ENCODE peak calls at places on chromosomes 11 and 22, in seven cellular contexts. One of them, this sample, is unnamed.

GRCh38 chr11:12271826-12272366 is 105.5 kb upstream of the PARVA start:
- DNase-seq in stimulated activated naive CD8-positive, alpha-beta T cell treated with anti-CD3 and anti-CD28 coated beads, Interleukin-15, Interleukin-2, amounts not matched to agents 100 U/mL and 50 U/mL, for 24 hours: no peak
- DNase-seq in H9: no peak
- DNase-seq in stimulated activated CD4-positive, alpha-beta T cell treated with anti-CD3 and anti-CD28 coated beads, Interleukin-1b, Interleukin-23, amount 100 ng/mL, for 1 hour: no peak
- DNase-seq in stimulated activated CD8-positive, alpha-beta memory T cell treated with anti-CD3 and anti-CD28 coated beads, Interleukin-4, amount 100 ng/mL, for 4 hours: no peak
- DNase-seq in cardiac fibroblast: no peak
- DNase-seq in frontal cortex: no peak
- DNase-seq in this sample: peak; percentile 75

GRCh38 chr11:67301951-67302516 is 1.3 kb upstream of the SSH3 start:
- DNase-seq in H9: peak; percentile 80
- DNase-seq in stimulated activated CD4-positive, alpha-beta T cell treated with anti-CD3 and anti-CD28 coated beads, Interleukin-1b, Interleukin-23, amount 100 ng/mL, for 1 hour: no peak
- DNase-seq in stimulated activated naive CD8-positive, alpha-beta T cell treated with anti-CD3 and anti-CD28 coated beads, Interleukin-15, Interleukin-2, amounts not matched to agents 100 U/mL and 50 U/mL, for 24 hours: no peak
- DNase-seq in frontal cortex: peak; percentile 66
- DNase-seq in cardiac fibroblast: peak; percentile 43
- DNase-seq in stimulated activated CD8-positive, alpha-beta memory T cell treated with anti-CD3 and anti-CD28 coated beads, Interleukin-4, amount 100 ng/mL, for 4 hours: no peak
- DNase-seq in this sample: no peak

GRCh38 chr11:10587995-10588394 is 19.5 kb upstream of the LYVE1 start:
- DNase-seq in frontal cortex: no peak
- DNase-seq in stimulated activated CD8-positive, alpha-beta memory T cell treated with anti-CD3 and anti-CD28 coated beads, Interleukin-4, amount 100 ng/mL, for 4 hours: no peak
- DNase-seq in stimulated activated CD4-positive, alpha-beta T cell treated with anti-CD3 and anti-CD28 coated beads, Interleukin-1b, Interleukin-23, amount 100 ng/mL, for 1 hour: no peak
- DNase-seq in cardiac fibroblast: no peak
- DNase-seq in H9: no peak
- DNase-seq in stimulated activated naive CD8-positive, alpha-beta T cell treated with anti-CD3 and anti-CD28 coated beads, Interleukin-15, Interleukin-2, amounts not matched to agents 100 U/mL and 50 U/mL, for 24 hours: no peak
- DNase-seq in this sample: no peak

GRCh38 chr11:10397226-10397987 is 57.7 kb upstream of the AMPD3 start:
- DNase-seq in H9: no peak
- DNase-seq in stimulated activated naive CD8-positive, alpha-beta T cell treated with anti-CD3 and anti-CD28 coated beads, Interleukin-15, Interleukin-2, amounts not matched to agents 100 U/mL and 50 U/mL, for 24 hours: no peak
- DNase-seq in stimulated activated CD8-positive, alpha-beta memory T cell treated with anti-CD3 and anti-CD28 coated beads, Interleukin-4, amount 100 ng/mL, for 4 hours: no peak
- DNase-seq in frontal cortex: no peak
- DNase-seq in stimulated activated CD4-positive, alpha-beta T cell treated with anti-CD3 and anti-CD28 coated beads, Interleukin-1b, Interleukin-23, amount 100 ng/mL, for 1 hour: no peak
- DNase-seq in cardiac fibroblast: no peak
- DNase-seq in this sample: no peak

GRCh38 chr11:129191649-129192048 is 476 bp downstream of the ARHGAP32 start:
- DNase-seq in stimulated activated CD4-positive, alpha-beta T cell treated with anti-CD3 and anti-CD28 coated beads, Interleukin-1b, Interleukin-23, amount 100 ng/mL, for 1 hour: no peak
- DNase-seq in stimulated activated naive CD8-positive, alpha-beta T cell treated with anti-CD3 and anti-CD28 coated beads, Interleukin-15, Interleukin-2, amounts not matched to agents 100 U/mL and 50 U/mL, for 24 hours: no peak
- DNase-seq in frontal cortex: no peak
- DNase-seq in cardiac fibroblast: no peak
- DNase-seq in stimulated activated CD8-positive, alpha-beta memory T cell treated with anti-CD3 and anti-CD28 coated beads, Interleukin-4, amount 100 ng/mL, for 4 hours: no peak
- DNase-seq in H9: no peak
- DNase-seq in this sample: no peak

GRCh38 chr11:73257342-73258103 is 14.6 kb upstream of the P2RY6 start:
- DNase-seq in stimulated activated CD4-positive, alpha-beta T cell treated with anti-CD3 and anti-CD28 coated beads, Interleukin-1b, Interleukin-23, amount 100 ng/mL, for 1 hour: no peak
- DNase-seq in cardiac fibroblast: peak; percentile 94
- DNase-seq in stimulated activated naive CD8-positive, alpha-beta T cell treated with anti-CD3 and anti-CD28 coated beads, Interleukin-15, Interleukin-2, amounts not matched to agents 100 U/mL and 50 U/mL, for 24 hours: no peak
- DNase-seq in frontal cortex: no peak
- DNase-seq in H9: peak; percentile 33
- DNase-seq in stimulated activated CD8-positive, alpha-beta memory T cell treated with anti-CD3 and anti-CD28 coated beads, Interleukin-4, amount 100 ng/mL, for 4 hours: no peak
- DNase-seq in this sample: no peak

GRCh38 chr11:36411202-36411640 is 98.9 kb downstream of the TRAF6 start:
- DNase-seq in frontal cortex: no peak
- DNase-seq in stimulated activated CD4-positive, alpha-beta T cell treated with anti-CD3 and anti-CD28 coated beads, Interleukin-1b, Interleukin-23, amount 100 ng/mL, for 1 hour: no peak
- DNase-seq in cardiac fibroblast: no peak
- DNase-seq in H9: no peak
- DNase-seq in stimulated activated CD8-positive, alpha-beta memory T cell treated with anti-CD3 and anti-CD28 coated beads, Interleukin-4, amount 100 ng/mL, for 4 hours: no peak
- DNase-seq in stimulated activated naive CD8-positive, alpha-beta T cell treated with anti-CD3 and anti-CD28 coated beads, Interleukin-15, Interleukin-2, amounts not matched to agents 100 U/mL and 50 U/mL, for 24 hours: peak; percentile 32
- DNase-seq in this sample: no peak

GRCh38 chr11:60485987-60486386 is 6.6 kb upstream of the MS4A12 start:
- DNase-seq in stimulated activated CD4-positive, alpha-beta T cell treated with anti-CD3 and anti-CD28 coated beads, Interleukin-1b, Interleukin-23, amount 100 ng/mL, for 1 hour: no peak
- DNase-seq in stimulated activated naive CD8-positive, alpha-beta T cell treated with anti-CD3 and anti-CD28 coated beads, Interleukin-15, Interleukin-2, amounts not matched to agents 100 U/mL and 50 U/mL, for 24 hours: no peak
- DNase-seq in H9: peak; percentile 74
- DNase-seq in frontal cortex: no peak
- DNase-seq in cardiac fibroblast: no peak
- DNase-seq in stimulated activated CD8-positive, alpha-beta memory T cell treated with anti-CD3 and anti-CD28 coated beads, Interleukin-4, amount 100 ng/mL, for 4 hours: no peak
- DNase-seq in this sample: no peak

GRCh38 chr11:65653229-65654225 is 9.2 kb downstream of the RELA start:
- DNase-seq in stimulated activated CD4-positive, alpha-beta T cell treated with anti-CD3 and anti-CD28 coated beads, Interleukin-1b, Interleukin-23, amount 100 ng/mL, for 1 hour: no peak
- DNase-seq in frontal cortex: no peak
- DNase-seq in cardiac fibroblast: peak; percentile 29
- DNase-seq in stimulated activated CD8-positive, alpha-beta memory T cell treated with anti-CD3 and anti-CD28 coated beads, Interleukin-4, amount 100 ng/mL, for 4 hours: no peak
- DNase-seq in H9: no peak
- DNase-seq in stimulated activated naive CD8-positive, alpha-beta T cell treated with anti-CD3 and anti-CD28 coated beads, Interleukin-15, Interleukin-2, amounts not matched to agents 100 U/mL and 50 U/mL, for 24 hours: no peak
- DNase-seq in this sample: no peak

GRCh38 chr22:24107668-24108067 is 73.6 kb upstream of the SUSD2 start:
- DNase-seq in stimulated activated CD8-positive, alpha-beta memory T cell treated with anti-CD3 and anti-CD28 coated beads, Interleukin-4, amount 100 ng/mL, for 4 hours: no peak
- DNase-seq in cardiac fibroblast: peak; percentile 92
- DNase-seq in stimulated activated naive CD8-positive, alpha-beta T cell treated with anti-CD3 and anti-CD28 coated beads, Interleukin-15, Interleukin-2, amounts not matched to agents 100 U/mL and 50 U/mL, for 24 hours: no peak
- DNase-seq in frontal cortex: peak; percentile 66
- DNase-seq in H9: no peak
- DNase-seq in stimulated activated CD4-positive, alpha-beta T cell treated with anti-CD3 and anti-CD28 coated beads, Interleukin-1b, Interleukin-23, amount 100 ng/mL, for 1 hour: no peak
- DNase-seq in this sample: peak; percentile 80

GRCh38 chr11:3091846-3092602 is 34.8 kb upstream of the CARS1 start:
- DNase-seq in stimulated activated CD4-positive, alpha-beta T cell treated with anti-CD3 and anti-CD28 coated beads, Interleukin-1b, Interleukin-23, amount 100 ng/mL, for 1 hour: peak; percentile 17
- DNase-seq in stimulated activated CD8-positive, alpha-beta memory T cell treated with anti-CD3 and anti-CD28 coated beads, Interleukin-4, amount 100 ng/mL, for 4 hours: peak; percentile 43
- DNase-seq in H9: peak; percentile 97
- DNase-seq in frontal cortex: peak; percentile 91
- DNase-seq in cardiac fibroblast: peak; percentile 61
- DNase-seq in stimulated activated naive CD8-positive, alpha-beta T cell treated with anti-CD3 and anti-CD28 coated beads, Interleukin-15, Interleukin-2, amounts not matched to agents 100 U/mL and 50 U/mL, for 24 hours: peak; percentile 76
- DNase-seq in this sample: no peak

GRCh38 chr11:67795746-67796145 is 121.3 kb upstream of the ALDH3B2 start:
- DNase-seq in H9: no peak
- DNase-seq in stimulated activated CD8-positive, alpha-beta memory T cell treated with anti-CD3 and anti-CD28 coated beads, Interleukin-4, amount 100 ng/mL, for 4 hours: no peak
- DNase-seq in frontal cortex: no peak
- DNase-seq in stimulated activated naive CD8-positive, alpha-beta T cell treated with anti-CD3 and anti-CD28 coated beads, Interleukin-15, Interleukin-2, amounts not matched to agents 100 U/mL and 50 U/mL, for 24 hours: no peak
- DNase-seq in stimulated activated CD4-positive, alpha-beta T cell treated with anti-CD3 and anti-CD28 coated beads, Interleukin-1b, Interleukin-23, amount 100 ng/mL, for 1 hour: no peak
- DNase-seq in cardiac fibroblast: no peak
- DNase-seq in this sample: no peak

GRCh38 chr11:121890377-121890776 is 225.6 kb downstream of the BLID start:
- DNase-seq in stimulated activated CD8-positive, alpha-beta memory T cell treated with anti-CD3 and anti-CD28 coated beads, Interleukin-4, amount 100 ng/mL, for 4 hours: no peak
- DNase-seq in frontal cortex: no peak
- DNase-seq in stimulated activated CD4-positive, alpha-beta T cell treated with anti-CD3 and anti-CD28 coated beads, Interleukin-1b, Interleukin-23, amount 100 ng/mL, for 1 hour: no peak
- DNase-seq in cardiac fibroblast: peak; percentile 86
- DNase-seq in H9: no peak
- DNase-seq in stimulated activated naive CD8-positive, alpha-beta T cell treated with anti-CD3 and anti-CD28 coated beads, Interleukin-15, Interleukin-2, amounts not matched to agents 100 U/mL and 50 U/mL, for 24 hours: no peak
- DNase-seq in this sample: no peak

GRCh38 chr22:41041532-41041931 is 50.9 kb upstream of the EP300 start:
- DNase-seq in H9: no peak
- DNase-seq in cardiac fibroblast: no peak
- DNase-seq in frontal cortex: no peak
- DNase-seq in stimulated activated naive CD8-positive, alpha-beta T cell treated with anti-CD3 and anti-CD28 coated beads, Interleukin-15, Interleukin-2, amounts not matched to agents 100 U/mL and 50 U/mL, for 24 hours: no peak
- DNase-seq in stimulated activated CD8-positive, alpha-beta memory T cell treated with anti-CD3 and anti-CD28 coated beads, Interleukin-4, amount 100 ng/mL, for 4 hours: no peak
- DNase-seq in stimulated activated CD4-positive, alpha-beta T cell treated with anti-CD3 and anti-CD28 coated beads, Interleukin-1b, Interleukin-23, amount 100 ng/mL, for 1 hour: no peak
- DNase-seq in this sample: no peak

GRCh38 chr11:40162901-40163300 is 1296.6 kb downstream of the LRRC4C start:
- DNase-seq in stimulated activated CD4-positive, alpha-beta T cell treated with anti-CD3 and anti-CD28 coated beads, Interleukin-1b, Interleukin-23, amount 100 ng/mL, for 1 hour: no peak
- DNase-seq in frontal cortex: no peak
- DNase-seq in stimulated activated CD8-positive, alpha-beta memory T cell treated with anti-CD3 and anti-CD28 coated beads, Interleukin-4, amount 100 ng/mL, for 4 hours: no peak
- DNase-seq in H9: no peak
- DNase-seq in stimulated activated naive CD8-positive, alpha-beta T cell treated with anti-CD3 and anti-CD28 coated beads, Interleukin-15, Interleukin-2, amounts not matched to agents 100 U/mL and 50 U/mL, for 24 hours: no peak
- DNase-seq in cardiac fibroblast: no peak
- DNase-seq in this sample: no peak

GRCh38 chr22:28822930-28823481 is 22.6 kb upstream of the XBP1 start:
- DNase-seq in frontal cortex: no peak
- DNase-seq in H9: no peak
- DNase-seq in stimulated activated naive CD8-positive, alpha-beta T cell treated with anti-CD3 and anti-CD28 coated beads, Interleukin-15, Interleukin-2, amounts not matched to agents 100 U/mL and 50 U/mL, for 24 hours: no peak
- DNase-seq in stimulated activated CD8-positive, alpha-beta memory T cell treated with anti-CD3 and anti-CD28 coated beads, Interleukin-4, amount 100 ng/mL, for 4 hours: no peak
- DNase-seq in cardiac fibroblast: no peak
- DNase-seq in stimulated activated CD4-positive, alpha-beta T cell treated with anti-CD3 and anti-CD28 coated beads, Interleukin-1b, Interleukin-23, amount 100 ng/mL, for 1 hour: no peak
- DNase-seq in this sample: no peak

GRCh38 chr22:18998998-18999397 is 62.9 kb upstream of the PRODH start:
- DNase-seq in H9: peak; percentile 77
- DNase-seq in stimulated activated CD4-positive, alpha-beta T cell treated with anti-CD3 and anti-CD28 coated beads, Interleukin-1b, Interleukin-23, amount 100 ng/mL, for 1 hour: no peak
- DNase-seq in cardiac fibroblast: no peak
- DNase-seq in stimulated activated CD8-positive, alpha-beta memory T cell treated with anti-CD3 and anti-CD28 coated beads, Interleukin-4, amount 100 ng/mL, for 4 hours: no peak
- DNase-seq in stimulated activated naive CD8-positive, alpha-beta T cell treated with anti-CD3 and anti-CD28 coated beads, Interleukin-15, Interleukin-2, amounts not matched to agents 100 U/mL and 50 U/mL, for 24 hours: peak; percentile 38
- DNase-seq in frontal cortex: no peak
- DNase-seq in this sample: no peak

GRCh38 chr22:47398921-47399790 is 636.7 kb downstream of the TBC1D22A start:
- DNase-seq in stimulated activated CD8-positive, alpha-beta memory T cell treated with anti-CD3 and anti-CD28 coated beads, Interleukin-4, amount 100 ng/mL, for 4 hours: no peak
- DNase-seq in stimulated activated naive CD8-positive, alpha-beta T cell treated with anti-CD3 and anti-CD28 coated beads, Interleukin-15, Interleukin-2, amounts not matched to agents 100 U/mL and 50 U/mL, for 24 hours: no peak
- DNase-seq in cardiac fibroblast: no peak
- DNase-seq in H9: no peak
- DNase-seq in frontal cortex: no peak
- DNase-seq in stimulated activated CD4-positive, alpha-beta T cell treated with anti-CD3 and anti-CD28 coated beads, Interleukin-1b, Interleukin-23, amount 100 ng/mL, for 1 hour: no peak
- DNase-seq in this sample: no peak

GRCh38 chr11:76790251-76790650 is 7.1 kb downstream of the TSKU start:
- DNase-seq in stimulated activated CD8-positive, alpha-beta memory T cell treated with anti-CD3 and anti-CD28 coated beads, Interleukin-4, amount 100 ng/mL, for 4 hours: no peak
- DNase-seq in stimulated activated naive CD8-positive, alpha-beta T cell treated with anti-CD3 and anti-CD28 coated beads, Interleukin-15, Interleukin-2, amounts not matched to agents 100 U/mL and 50 U/mL, for 24 hours: no peak
- DNase-seq in stimulated activated CD4-positive, alpha-beta T cell treated with anti-CD3 and anti-CD28 coated beads, Interleukin-1b, Interleukin-23, amount 100 ng/mL, for 1 hour: no peak
- DNase-seq in cardiac fibroblast: no peak
- DNase-seq in H9: no peak
- DNase-seq in frontal cortex: no peak
- DNase-seq in this sample: no peak

GRCh38 chr11:70595452-70595851 is 197.1 kb downstream of the CTTN start:
- DNase-seq in stimulated activated naive CD8-positive, alpha-beta T cell treated with anti-CD3 and anti-CD28 coated beads, Interleukin-15, Interleukin-2, amounts not matched to agents 100 U/mL and 50 U/mL, for 24 hours: no peak
- DNase-seq in cardiac fibroblast: no peak
- DNase-seq in stimulated activated CD4-positive, alpha-beta T cell treated with anti-CD3 and anti-CD28 coated beads, Interleukin-1b, Interleukin-23, amount 100 ng/mL, for 1 hour: no peak
- DNase-seq in H9: no peak
- DNase-seq in stimulated activated CD8-positive, alpha-beta memory T cell treated with anti-CD3 and anti-CD28 coated beads, Interleukin-4, amount 100 ng/mL, for 4 hours: no peak
- DNase-seq in frontal cortex: no peak
- DNase-seq in this sample: no peak

GRCh38 chr22:45006873-45007246 is 2.9 kb downstream of the PHF21B start:
- DNase-seq in stimulated activated CD8-positive, alpha-beta memory T cell treated with anti-CD3 and anti-CD28 coated beads, Interleukin-4, amount 100 ng/mL, for 4 hours: no peak
- DNase-seq in cardiac fibroblast: no peak
- DNase-seq in stimulated activated naive CD8-positive, alpha-beta T cell treated with anti-CD3 and anti-CD28 coated beads, Interleukin-15, Interleukin-2, amounts not matched to agents 100 U/mL and 50 U/mL, for 24 hours: no peak
- DNase-seq in frontal cortex: peak; percentile 76
- DNase-seq in H9: no peak
- DNase-seq in stimulated activated CD4-positive, alpha-beta T cell treated with anti-CD3 and anti-CD28 coated beads, Interleukin-1b, Interleukin-23, amount 100 ng/mL, for 1 hour: no peak
- DNase-seq in this sample: no peak

GRCh38 chr22:29443452-29443851 is 5.1 kb downstream of the RFPL1 start:
- DNase-seq in frontal cortex: no peak
- DNase-seq in stimulated activated CD4-positive, alpha-beta T cell treated with anti-CD3 and anti-CD28 coated beads, Interleukin-1b, Interleukin-23, amount 100 ng/mL, for 1 hour: no peak
- DNase-seq in cardiac fibroblast: peak; percentile 14
- DNase-seq in stimulated activated naive CD8-positive, alpha-beta T cell treated with anti-CD3 and anti-CD28 coated beads, Interleukin-15, Interleukin-2, amounts not matched to agents 100 U/mL and 50 U/mL, for 24 hours: no peak
- DNase-seq in stimulated activated CD8-positive, alpha-beta memory T cell treated with anti-CD3 and anti-CD28 coated beads, Interleukin-4, amount 100 ng/mL, for 4 hours: no peak
- DNase-seq in H9: no peak
- DNase-seq in this sample: no peak

GRCh38 chr22:16810188-16810802 is 14.9 kb downstream of the XKR3 start:
- DNase-seq in stimulated activated naive CD8-positive, alpha-beta T cell treated with anti-CD3 and anti-CD28 coated beads, Interleukin-15, Interleukin-2, amounts not matched to agents 100 U/mL and 50 U/mL, for 24 hours: no peak
- DNase-seq in cardiac fibroblast: no peak
- DNase-seq in frontal cortex: no peak
- DNase-seq in H9: no peak
- DNase-seq in stimulated activated CD4-positive, alpha-beta T cell treated with anti-CD3 and anti-CD28 coated beads, Interleukin-1b, Interleukin-23, amount 100 ng/mL, for 1 hour: no peak
- DNase-seq in stimulated activated CD8-positive, alpha-beta memory T cell treated with anti-CD3 and anti-CD28 coated beads, Interleukin-4, amount 100 ng/mL, for 4 hours: no peak
- DNase-seq in this sample: no peak

GRCh38 chr11:8359521-8359920 is 95.8 kb upstream of the LMO1 start:
- DNase-seq in H9: no peak
- DNase-seq in cardiac fibroblast: no peak
- DNase-seq in stimulated activated CD8-positive, alpha-beta memory T cell treated with anti-CD3 and anti-CD28 coated beads, Interleukin-4, amount 100 ng/mL, for 4 hours: no peak
- DNase-seq in stimulated activated CD4-positive, alpha-beta T cell treated with anti-CD3 and anti-CD28 coated beads, Interleukin-1b, Interleukin-23, amount 100 ng/mL, for 1 hour: no peak
- DNase-seq in stimulated activated naive CD8-positive, alpha-beta T cell treated with anti-CD3 and anti-CD28 coated beads, Interleukin-15, Interleukin-2, amounts not matched to agents 100 U/mL and 50 U/mL, for 24 hours: no peak
- DNase-seq in frontal cortex: no peak
- DNase-seq in this sample: no peak

GRCh38 chr11:2207773-2208621 is 36.4 kb upstream of the TH start:
- DNase-seq in frontal cortex: no peak
- DNase-seq in stimulated activated CD8-positive, alpha-beta memory T cell treated with anti-CD3 and anti-CD28 coated beads, Interleukin-4, amount 100 ng/mL, for 4 hours: no peak
- DNase-seq in stimulated activated CD4-positive, alpha-beta T cell treated with anti-CD3 and anti-CD28 coated beads, Interleukin-1b, Interleukin-23, amount 100 ng/mL, for 1 hour: no peak
- DNase-seq in H9: peak; percentile 20
- DNase-seq in stimulated activated naive CD8-positive, alpha-beta T cell treated with anti-CD3 and anti-CD28 coated beads, Interleukin-15, Interleukin-2, amounts not matched to agents 100 U/mL and 50 U/mL, for 24 hours: peak; percentile 0
- DNase-seq in cardiac fibroblast: no peak
- DNase-seq in this sample: peak; percentile 6

GRCh38 chr11:121048464-121049233 is 24.7 kb downstream of the TBCEL start:
- DNase-seq in cardiac fibroblast: no peak
- DNase-seq in stimulated activated naive CD8-positive, alpha-beta T cell treated with anti-CD3 and anti-CD28 coated beads, Interleukin-15, Interleukin-2, amounts not matched to agents 100 U/mL and 50 U/mL, for 24 hours: no peak
- DNase-seq in H9: no peak
- DNase-seq in stimulated activated CD4-positive, alpha-beta T cell treated with anti-CD3 and anti-CD28 coated beads, Interleukin-1b, Interleukin-23, amount 100 ng/mL, for 1 hour: no peak
- DNase-seq in frontal cortex: no peak
- DNase-seq in stimulated activated CD8-positive, alpha-beta memory T cell treated with anti-CD3 and anti-CD28 coated beads, Interleukin-4, amount 100 ng/mL, for 4 hours: no peak
- DNase-seq in this sample: no peak

GRCh38 chr22:28594784-28595324 is 84.8 kb downstream of the TTC28 start:
- DNase-seq in stimulated activated CD8-positive, alpha-beta memory T cell treated with anti-CD3 and anti-CD28 coated beads, Interleukin-4, amount 100 ng/mL, for 4 hours: no peak
- DNase-seq in stimulated activated CD4-positive, alpha-beta T cell treated with anti-CD3 and anti-CD28 coated beads, Interleukin-1b, Interleukin-23, amount 100 ng/mL, for 1 hour: no peak
- DNase-seq in cardiac fibroblast: peak; percentile 83
- DNase-seq in H9: no peak
- DNase-seq in stimulated activated naive CD8-positive, alpha-beta T cell treated with anti-CD3 and anti-CD28 coated beads, Interleukin-15, Interleukin-2, amounts not matched to agents 100 U/mL and 50 U/mL, for 24 hours: no peak
- DNase-seq in frontal cortex: peak; percentile 37
- DNase-seq in this sample: no peak

GRCh38 chr11:2730323-2731284 is 30.8 kb upstream of the KCNQ1OT1 start:
- DNase-seq in H9: no peak
- DNase-seq in frontal cortex: no peak
- DNase-seq in stimulated activated CD4-positive, alpha-beta T cell treated with anti-CD3 and anti-CD28 coated beads, Interleukin-1b, Interleukin-23, amount 100 ng/mL, for 1 hour: no peak
- DNase-seq in stimulated activated naive CD8-positive, alpha-beta T cell treated with anti-CD3 and anti-CD28 coated beads, Interleukin-15, Interleukin-2, amounts not matched to agents 100 U/mL and 50 U/mL, for 24 hours: no peak
- DNase-seq in cardiac fibroblast: peak; percentile 20
- DNase-seq in stimulated activated CD8-positive, alpha-beta memory T cell treated with anti-CD3 and anti-CD28 coated beads, Interleukin-4, amount 100 ng/mL, for 4 hours: no peak
- DNase-seq in this sample: no peak

GRCh38 chr22:20833225-20833665 is 25.4 kb downstream of the PI4KA start:
- DNase-seq in stimulated activated naive CD8-positive, alpha-beta T cell treated with anti-CD3 and anti-CD28 coated beads, Interleukin-15, Interleukin-2, amounts not matched to agents 100 U/mL and 50 U/mL, for 24 hours: no peak
- DNase-seq in cardiac fibroblast: no peak
- DNase-seq in frontal cortex: no peak
- DNase-seq in stimulated activated CD4-positive, alpha-beta T cell treated with anti-CD3 and anti-CD28 coated beads, Interleukin-1b, Interleukin-23, amount 100 ng/mL, for 1 hour: no peak
- DNase-seq in stimulated activated CD8-positive, alpha-beta memory T cell treated with anti-CD3 and anti-CD28 coated beads, Interleukin-4, amount 100 ng/mL, for 4 hours: no peak
- DNase-seq in H9: no peak
- DNase-seq in this sample: no peak

GRCh38 chr11:73344191-73344607 is 32.0 kb upstream of the RELT start:
- DNase-seq in stimulated activated naive CD8-positive, alpha-beta T cell treated with anti-CD3 and anti-CD28 coated beads, Interleukin-15, Interleukin-2, amounts not matched to agents 100 U/mL and 50 U/mL, for 24 hours: no peak
- DNase-seq in stimulated activated CD4-positive, alpha-beta T cell treated with anti-CD3 and anti-CD28 coated beads, Interleukin-1b, Interleukin-23, amount 100 ng/mL, for 1 hour: no peak
- DNase-seq in stimulated activated CD8-positive, alpha-beta memory T cell treated with anti-CD3 and anti-CD28 coated beads, Interleukin-4, amount 100 ng/mL, for 4 hours: no peak
- DNase-seq in frontal cortex: peak; percentile 76
- DNase-seq in H9: no peak
- DNase-seq in cardiac fibroblast: no peak
- DNase-seq in this sample: no peak

GRCh38 chr11:71244116-71244815 is 8.1 kb downstream of the SHANK2 start:
- DNase-seq in stimulated activated CD8-positive, alpha-beta memory T cell treated with anti-CD3 and anti-CD28 coated beads, Interleukin-4, amount 100 ng/mL, for 4 hours: no peak
- DNase-seq in frontal cortex: no peak
- DNase-seq in stimulated activated CD4-positive, alpha-beta T cell treated with anti-CD3 and anti-CD28 coated beads, Interleukin-1b, Interleukin-23, amount 100 ng/mL, for 1 hour: no peak
- DNase-seq in stimulated activated naive CD8-positive, alpha-beta T cell treated with anti-CD3 and anti-CD28 coated beads, Interleukin-15, Interleukin-2, amounts not matched to agents 100 U/mL and 50 U/mL, for 24 hours: no peak
- DNase-seq in H9: no peak
- DNase-seq in cardiac fibroblast: peak; percentile 18
- DNase-seq in this sample: no peak

GRCh38 chr11:93585758-93586157 is 42.6 kb upstream of the SMCO4 start:
- DNase-seq in H9: no peak
- DNase-seq in frontal cortex: no peak
- DNase-seq in cardiac fibroblast: peak; percentile 46
- DNase-seq in stimulated activated naive CD8-positive, alpha-beta T cell treated with anti-CD3 and anti-CD28 coated beads, Interleukin-15, Interleukin-2, amounts not matched to agents 100 U/mL and 50 U/mL, for 24 hours: no peak
- DNase-seq in stimulated activated CD8-positive, alpha-beta memory T cell treated with anti-CD3 and anti-CD28 coated beads, Interleukin-4, amount 100 ng/mL, for 4 hours: no peak
- DNase-seq in stimulated activated CD4-positive, alpha-beta T cell treated with anti-CD3 and anti-CD28 coated beads, Interleukin-1b, Interleukin-23, amount 100 ng/mL, for 1 hour: no peak
- DNase-seq in this sample: no peak

GRCh38 chr11:5369793-5370192 is 13.8 kb upstream of the OR51M1 start:
- DNase-seq in stimulated activated CD4-positive, alpha-beta T cell treated with anti-CD3 and anti-CD28 coated beads, Interleukin-1b, Interleukin-23, amount 100 ng/mL, for 1 hour: no peak
- DNase-seq in frontal cortex: peak; percentile 3
- DNase-seq in H9: no peak
- DNase-seq in stimulated activated naive CD8-positive, alpha-beta T cell treated with anti-CD3 and anti-CD28 coated beads, Interleukin-15, Interleukin-2, amounts not matched to agents 100 U/mL and 50 U/mL, for 24 hours: no peak
- DNase-seq in stimulated activated CD8-positive, alpha-beta memory T cell treated with anti-CD3 and anti-CD28 coated beads, Interleukin-4, amount 100 ng/mL, for 4 hours: no peak
- DNase-seq in cardiac fibroblast: peak; percentile 64
- DNase-seq in this sample: peak; percentile 1

GRCh38 chr11:11422291-11423128 is 69.5 kb upstream of the CSNK2A3 start:
- DNase-seq in frontal cortex: no peak
- DNase-seq in stimulated activated CD4-positive, alpha-beta T cell treated with anti-CD3 and anti-CD28 coated beads, Interleukin-1b, Interleukin-23, amount 100 ng/mL, for 1 hour: no peak
- DNase-seq in cardiac fibroblast: no peak
- DNase-seq in stimulated activated CD8-positive, alpha-beta memory T cell treated with anti-CD3 and anti-CD28 coated beads, Interleukin-4, amount 100 ng/mL, for 4 hours: no peak
- DNase-seq in stimulated activated naive CD8-positive, alpha-beta T cell treated with anti-CD3 and anti-CD28 coated beads, Interleukin-15, Interleukin-2, amounts not matched to agents 100 U/mL and 50 U/mL, for 24 hours: no peak
- DNase-seq in H9: no peak
- DNase-seq in this sample: no peak

GRCh38 chr11:16794047-16794818 is 55.8 kb downstream of the C11orf58 start:
- DNase-seq in H9: no peak
- DNase-seq in stimulated activated naive CD8-positive, alpha-beta T cell treated with anti-CD3 and anti-CD28 coated beads, Interleukin-15, Interleukin-2, amounts not matched to agents 100 U/mL and 50 U/mL, for 24 hours: no peak
- DNase-seq in frontal cortex: no peak
- DNase-seq in stimulated activated CD4-positive, alpha-beta T cell treated with anti-CD3 and anti-CD28 coated beads, Interleukin-1b, Interleukin-23, amount 100 ng/mL, for 1 hour: no peak
- DNase-seq in cardiac fibroblast: no peak
- DNase-seq in stimulated activated CD8-positive, alpha-beta memory T cell treated with anti-CD3 and anti-CD28 coated beads, Interleukin-4, amount 100 ng/mL, for 4 hours: no peak
- DNase-seq in this sample: no peak